ENCODE peak calls at places on chromosome 7, in four cellular contexts. Q is H1, B is dorsolateral prefrontal cortex, J is AG04450. U is an unnamed sample.

GRCh38 chr7:43220250-43220649 is 107.8 kb downstream of the HECW1 start:
- DNase-seq in J (peak), B (no peak), Q (no peak), U (no peak)

GRCh38 chr7:45073031-45073842 is 15.5 kb downstream of the NACAD start:
- DNase-seq in J (no peak), B (no peak), Q (no peak), U (no peak)

GRCh38 chr7:34539003-34539402 is 119.0 kb upstream of the NPSR1 start:
- DNase-seq in Q (no peak), B (no peak), J (no peak), U (no peak)

GRCh38 chr7:19107392-19108147 is 9.9 kb downstream of the TWIST1 start:
- DNase-seq in Q (peak), B (no peak), J (no peak), U (no peak)

GRCh38 chr7:47778153-47778661 is 170.1 kb downstream of the PKD1L1 start:
- DNase-seq in Q (no peak), B (no peak), J (no peak), U (no peak)

GRCh38 chr7:118753464-118753863 is 529.0 kb downstream of the ANKRD7 start:
- DNase-seq in B (no peak), Q (no peak), J (no peak), U (no peak)

GRCh38 chr7:119281181-119281846 is 991.7 kb upstream of the KCND2 start:
- DNase-seq in Q (peak), J (no peak), B (no peak), U (no peak)

GRCh38 chr7:137880432-137880831 is 33.7 kb upstream of the DGKI start:
- DNase-seq in J (no peak), B (no peak), Q (no peak), U (no peak)

GRCh38 chr7:101575731-101576130 is 53.4 kb downstream of the MYL10 start:
- DNase-seq in B (no peak), J (no peak), Q (no peak), U (no peak)

GRCh38 chr7:112449353-112449752 is 907 bp upstream of the IFRD1 start:
- DNase-seq in B (no peak), J (no peak), Q (no peak), U (no peak)

GRCh38 chr7:153887756-153888591 is 164.2 kb upstream of the DPP6 start:
- DNase-seq in Q (peak), B (no peak), J (no peak), U (no peak)

GRCh38 chr7:116249969-116250553 is 39.7 kb downstream of the TES start:
- DNase-seq in J (no peak), B (no peak), Q (peak), U (no peak)

GRCh38 chr7:106613861-106614560 is 46.9 kb downstream of the CCDC71L start:
- DNase-seq in Q (no peak), J (no peak), B (no peak), U (no peak)

GRCh38 chr7:56079450-56080185 is 13.1 kb downstream of the PHKG1 start:
- DNase-seq in J (no peak), Q (peak), B (peak), U (no peak)

GRCh38 chr7:41046221-41046761 is 656.6 kb downstream of the INHBA start:
- DNase-seq in B (no peak), J (no peak), Q (peak), U (no peak)

GRCh38 chr7:26858735-26859134 is 5.7 kb downstream of the SKAP2 start:
- DNase-seq in Q (no peak), J (no peak), B (no peak), U (no peak)

GRCh38 chr7:117873056-117873932 is at the start of gene CTTNBP2:
- DNase-seq in J (no peak), Q (peak), B (peak), U (no peak)

GRCh38 chr7:29606830-29607229 is 43.2 kb downstream of the PRR15 start:
- DNase-seq in B (no peak), Q (no peak), J (no peak), U (no peak)

GRCh38 chr7:149147072-149147729 is at the start of gene ZNF398:
- DNase-seq in B (peak), Q (peak), J (no peak), U (no peak)

GRCh38 chr7:99616359-99617186 is at the start of gene ZSCAN25:
- DNase-seq in Q (peak), B (peak), J (peak), U (peak)

GRCh38 chr7:66903360-66904062 is 17.5 kb upstream of the TMEM248 start:
- DNase-seq in Q (no peak), J (no peak), B (no peak), U (no peak)

GRCh38 chr7:128831178-128831993 is 1.2 kb downstream of the FLNC start:
- DNase-seq in B (no peak), Q (peak), J (no peak), U (no peak)

GRCh38 chr7:36906448-36906847 is 182.2 kb upstream of the AOAH start:
- DNase-seq in Q (no peak), B (no peak), J (no peak), U (no peak)

GRCh38 chr7:80781561-80781979 is 137.3 kb downstream of the SEMA3C start:
- DNase-seq in J (peak), Q (no peak), B (no peak), U (peak)

GRCh38 chr7:28686418-28686800 is 271.7 kb downstream of the TRIL start:
- DNase-seq in Q (peak), J (peak), B (no peak), U (no peak)

GRCh38 chr7:142812437-142813215 is 41.9 kb downstream of the PRSS2 start:
- DNase-seq in Q (no peak), B (no peak), J (no peak), U (no peak)

DNA sequence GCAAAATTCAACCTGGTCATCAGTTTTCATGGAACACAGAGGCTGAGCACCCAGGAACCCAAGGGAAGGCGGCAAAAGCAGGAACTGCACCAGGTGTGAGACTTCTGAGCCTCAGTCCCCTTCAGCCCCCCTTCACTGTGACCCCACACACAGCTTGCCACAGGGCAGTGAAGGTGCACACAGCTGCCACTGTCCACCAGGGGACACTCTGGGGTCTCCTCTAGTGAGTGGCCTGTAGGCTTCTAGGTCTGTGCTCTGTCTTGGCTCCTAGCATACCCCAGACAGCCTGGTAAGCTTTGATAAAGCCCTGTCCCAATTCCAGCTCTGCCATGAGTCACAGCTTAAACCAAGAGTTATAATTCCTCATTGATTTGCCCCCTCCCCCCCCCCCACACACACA is 12.1 kb downstream of the KCNH2 start:
- DNase-seq in Q (no peak), B (no peak), J (no peak), U (no peak)
- TF ChIP-seq CTCF in Q (peak), B (peak), J (peak), U (peak)

DNA sequence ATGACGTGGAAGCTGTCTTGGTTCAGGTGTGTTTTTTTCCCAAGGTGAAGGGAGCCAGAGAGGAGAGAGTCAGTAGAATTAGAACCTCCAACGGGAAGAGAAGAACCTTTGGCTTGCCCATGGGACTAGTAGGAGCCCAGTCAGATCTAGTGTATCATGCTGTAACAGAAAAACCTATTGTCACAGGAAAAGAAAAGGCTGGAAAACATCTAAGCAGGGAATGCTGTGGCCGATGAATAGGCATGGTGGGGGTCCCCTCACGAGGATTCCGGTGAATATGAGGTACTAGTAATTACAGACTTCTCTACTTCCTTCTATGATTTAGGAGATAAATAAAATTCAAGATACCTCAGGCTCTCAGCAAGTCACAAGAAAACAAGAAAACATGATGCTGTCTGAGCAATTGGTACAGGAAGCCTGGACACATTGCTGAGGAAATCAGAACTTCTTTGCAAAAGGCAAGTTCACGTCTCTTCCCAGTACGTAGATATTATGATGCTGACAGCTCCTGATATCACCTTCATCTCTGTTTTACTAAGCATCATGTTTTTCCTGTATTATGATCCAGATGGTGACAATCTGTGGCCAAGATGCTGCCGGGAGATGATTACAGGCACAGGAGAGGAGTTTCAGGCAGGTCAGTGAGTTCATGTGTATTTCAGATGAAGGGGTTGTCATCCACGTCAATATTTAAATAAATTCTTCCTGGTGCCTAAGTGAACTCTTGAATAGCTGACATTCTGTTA is 54.3 kb upstream of the NPY start:
- DNase-seq in Q (no peak), J (no peak), B (no peak), U (no peak)
- H3K4me3 ChIP-seq in Q (no peak), J (no peak), B (no peak), U (no peak)

DNA sequence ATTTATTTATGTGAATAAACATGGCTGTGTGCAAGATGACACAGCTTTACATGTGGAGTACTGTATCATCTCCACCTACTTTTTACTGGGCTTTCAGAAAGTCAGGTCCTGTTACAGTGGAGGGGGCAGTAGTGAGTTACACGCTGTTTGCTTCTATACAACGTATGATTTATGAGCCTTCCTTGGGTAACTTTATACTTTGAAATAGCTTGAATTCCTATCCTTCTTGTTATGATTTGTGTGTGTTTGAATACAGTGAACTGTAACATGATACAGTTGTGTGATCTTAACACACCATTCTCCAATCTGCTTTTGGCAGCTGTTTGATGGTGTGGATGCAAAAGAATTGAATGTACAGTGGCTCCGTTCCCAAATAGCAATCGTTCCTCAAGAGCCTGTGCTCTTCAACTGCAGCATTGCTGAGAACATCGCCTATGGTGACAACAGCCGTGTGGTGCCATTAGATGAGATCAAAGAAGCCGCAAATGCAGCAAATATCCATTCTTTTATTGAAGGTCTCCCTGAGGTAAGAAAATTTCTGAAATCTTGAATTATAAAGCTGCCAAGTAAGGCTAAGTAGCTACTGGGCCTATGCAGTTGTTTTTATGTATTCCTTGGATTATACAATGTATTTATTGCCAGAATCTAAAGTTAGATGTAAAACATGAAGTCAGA is 41.6 kb downstream of the SP8 start:
- DNase-seq in J (no peak), B (no peak), Q (no peak), U (no peak)
- TF ChIP-seq CTCF in J (no peak), B (no peak), Q (no peak), U (peak)

DNA sequence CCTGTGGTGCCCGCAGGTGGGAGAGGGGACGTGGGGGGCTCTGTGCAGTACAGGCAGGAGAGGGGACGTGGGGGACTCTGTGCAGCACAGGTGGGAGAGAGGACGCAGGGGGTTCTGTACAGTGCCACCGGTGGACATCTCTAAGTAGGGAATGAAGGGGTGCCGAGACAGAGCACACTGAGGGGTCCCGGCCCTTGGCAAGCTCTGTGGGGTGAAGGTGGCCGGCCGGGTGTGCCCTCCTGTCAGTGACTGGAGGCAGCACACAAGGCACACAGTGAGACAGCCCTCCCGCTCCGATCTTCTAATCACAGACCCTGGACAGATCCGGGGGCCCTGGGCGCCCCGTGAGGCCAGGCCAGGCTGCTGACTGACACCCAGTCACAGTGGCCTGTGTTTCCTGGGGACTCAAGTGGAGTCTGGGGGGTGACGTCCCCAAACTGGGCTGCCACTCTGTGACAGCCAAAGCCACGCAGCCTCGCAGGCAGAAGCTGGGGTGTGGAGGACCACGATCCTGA is 11.2 kb downstream of the GPR146 start:
- DNase-seq in J (no peak), Q (no peak), B (no peak), U (no peak)
- H3K4me3 ChIP-seq in J (no peak), Q (no peak), B (peak), U (no peak)

GRCh38 chr7:140641532-140642191 is 1.0 kb upstream of the DENND2A start:
- DNase-seq in B (no peak), J (no peak), Q (no peak), U (no peak)

GRCh38 chr7:140640727-140641531 is at the start of gene DENND2A:
- DNase-seq in Q (peak), B (peak), J (peak), U (no peak)

GRCh38 chr7:140643416-140643815 is 2.8 kb upstream of the DENND2A start:
- DNase-seq in J (no peak), B (no peak), Q (no peak), U (no peak)

GRCh38 chr7:140646931-140647647 is 6.5 kb upstream of the DENND2A start:
- DNase-seq in J (no peak), Q (peak), B (no peak), U (no peak)

GRCh38 chr7:140645166-140645565 is 4.6 kb upstream of the DENND2A start:
- DNase-seq in B (no peak), J (no peak), Q (peak), U (no peak)
- TF ChIP-seq CTCF in B (no peak), J (peak), Q (peak), U (peak)

GRCh38 chr7:22579961-22580360 is 80.0 kb upstream of the STEAP1B start:
- DNase-seq in Q (no peak), B (no peak), J (no peak), U (no peak)
- H3K4me3 ChIP-seq in Q (no peak), B (no peak), J (no peak), U (no peak)

GRCh38 chr7:38545977-38546376 is 85.2 kb downstream of the AMPH start:
- DNase-seq in J (no peak), B (no peak), Q (no peak), U (no peak)
- TF ChIP-seq CTCF in J (peak), B (no peak), Q (no peak), U (no peak)

DNA sequence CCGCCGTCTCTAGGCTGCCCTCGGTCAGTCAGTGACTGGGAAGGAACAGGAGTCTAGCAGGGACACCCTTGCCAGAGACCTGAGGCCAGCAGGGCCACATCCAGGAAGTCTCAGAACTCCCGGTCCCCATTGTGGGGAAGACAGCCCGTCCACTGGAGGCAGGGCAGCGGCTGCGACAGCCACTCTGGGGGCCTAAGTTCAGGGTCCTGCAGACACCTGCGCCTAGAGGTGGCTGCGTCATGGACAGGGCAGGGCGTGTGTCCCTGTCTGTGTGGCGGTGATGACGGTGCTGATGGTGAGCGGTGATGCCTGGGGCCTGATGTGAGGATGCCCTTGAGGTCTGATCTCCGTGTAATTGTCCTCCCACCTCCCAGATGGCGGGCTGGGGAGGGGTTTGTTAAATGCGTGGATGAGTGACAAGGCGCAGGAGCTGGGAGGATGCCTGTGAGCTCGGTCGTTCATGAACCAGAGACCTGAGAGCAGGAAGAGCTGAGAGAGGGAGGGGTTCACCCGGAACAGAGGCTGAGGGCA is 537.9 kb upstream of the FOXK1 start:
- DNase-seq in B (no peak), Q (no peak), J (no peak), U (no peak)
- H3K4me3 ChIP-seq in B (peak), Q (no peak), J (no peak), U (no peak)